ENCODE peak calls at places on chromosomes 7 and 10, in six cellular contexts. K is CD8-positive, alpha-beta memory T cell; J is HCT116; R is tibial artery; A is fibroblast of lung; P is PC-9. M is an unnamed sample.

GRCh38 chr10:13503745-13504463 is 24.9 kb downstream of the BEND7 start:
- DNase-seq in K (no peak), J (no peak), R (no peak), A (peak; percentile 40), P (peak; percentile 40), M (no peak)

GRCh38 chr10:44725404-44725803 is 185.7 kb upstream of the TMEM72 start:
- DNase-seq in K (no peak), J (no peak), R (no peak), A (peak; percentile 34), P (no peak), M (no peak)

GRCh38 chr10:119515511-119516045 is 26.9 kb downstream of the RGS10 start:
- DNase-seq in K (no peak), J (no peak), R (no peak), A (no peak), P (no peak), M (no peak)

GRCh38 chr7:102983602-102984001 is 70.8 kb downstream of the LRRC17 start:
- DNase-seq in K (no peak), J (no peak), R (no peak), A (no peak), P (no peak), M (no peak)

GRCh38 chr10:33211123-33211878 is 123.2 kb downstream of the NRP1 start:
- DNase-seq in K (no peak), J (no peak), R (peak; percentile 83), A (peak; percentile 94), P (no peak), M (peak; percentile 59)

GRCh38 chr10:78876449-78876848 is 192.3 kb upstream of the ZMIZ1 start:
- DNase-seq in K (no peak), J (no peak), R (no peak), A (no peak), P (no peak), M (no peak)

GRCh38 chr10:15609291-15609690 is 110.4 kb downstream of the ITGA8 start:
- DNase-seq in K (no peak), J (no peak), R (no peak), A (no peak), P (no peak), M (no peak)

GRCh38 chr7:131226116-131226562 is 101.5 kb upstream of the MKLN1 start:
- DNase-seq in K (no peak), J (no peak), R (no peak), A (peak; percentile 65), P (no peak), M (no peak)

GRCh38 chr10:51139176-51139575 is 64.9 kb downstream of the PRKG1 start:
- DNase-seq in K (no peak), J (no peak), R (no peak), A (no peak), P (no peak), M (no peak)

GRCh38 chr7:155510975-155511595 is 35.3 kb downstream of the CNPY1 start:
- DNase-seq in K (no peak), J (no peak), R (no peak), A (no peak), P (no peak), M (no peak)

GRCh38 chr10:87641065-87641464 is 18.6 kb upstream of the PAPSS2 start:
- DNase-seq in K (no peak), J (no peak), R (no peak), A (no peak), P (no peak), M (no peak)

GRCh38 chr10:61836233-61836887 is 65.1 kb upstream of the ARID5B start:
- DNase-seq in K (no peak), J (no peak), R (no peak), A (no peak), P (peak; percentile 75), M (no peak)

GRCh38 chr10:95475003-95475383 is 86.2 kb downstream of the SORBS1 start:
- DNase-seq in K (no peak), J (no peak), R (no peak), A (no peak), P (no peak), M (peak; percentile 31)

GRCh38 chr10:95477175-95477520 is 84.0 kb downstream of the SORBS1 start:
- DNase-seq in K (no peak), J (no peak), R (no peak), A (no peak), P (no peak), M (no peak)

GRCh38 chr10:95474228-95475002 is 86.8 kb downstream of the SORBS1 start:
- DNase-seq in K (no peak), J (no peak), R (no peak), A (peak; percentile 77), P (no peak), M (no peak)

GRCh38 chr10:95476482-95477174 is 84.5 kb downstream of the SORBS1 start:
- DNase-seq in K (no peak), J (no peak), R (no peak), A (no peak), P (no peak), M (no peak)

GRCh38 chr10:95475827-95476481 is 85.2 kb downstream of the SORBS1 start:
- DNase-seq in K (no peak), J (no peak), R (no peak), A (no peak), P (no peak), M (no peak)
- H3K4me1 ChIP-seq in K (no peaks in the 10 kb centered on the region), J (peaks cover 2% of the 10 kb centered on the region), R (peaks cover 8% of the 10 kb centered on the region), A (no peaks in the 10 kb centered on the region), P (no peaks in the 10 kb centered on the region), M (peaks cover 98% of the 10 kb centered on the region)

DNA sequence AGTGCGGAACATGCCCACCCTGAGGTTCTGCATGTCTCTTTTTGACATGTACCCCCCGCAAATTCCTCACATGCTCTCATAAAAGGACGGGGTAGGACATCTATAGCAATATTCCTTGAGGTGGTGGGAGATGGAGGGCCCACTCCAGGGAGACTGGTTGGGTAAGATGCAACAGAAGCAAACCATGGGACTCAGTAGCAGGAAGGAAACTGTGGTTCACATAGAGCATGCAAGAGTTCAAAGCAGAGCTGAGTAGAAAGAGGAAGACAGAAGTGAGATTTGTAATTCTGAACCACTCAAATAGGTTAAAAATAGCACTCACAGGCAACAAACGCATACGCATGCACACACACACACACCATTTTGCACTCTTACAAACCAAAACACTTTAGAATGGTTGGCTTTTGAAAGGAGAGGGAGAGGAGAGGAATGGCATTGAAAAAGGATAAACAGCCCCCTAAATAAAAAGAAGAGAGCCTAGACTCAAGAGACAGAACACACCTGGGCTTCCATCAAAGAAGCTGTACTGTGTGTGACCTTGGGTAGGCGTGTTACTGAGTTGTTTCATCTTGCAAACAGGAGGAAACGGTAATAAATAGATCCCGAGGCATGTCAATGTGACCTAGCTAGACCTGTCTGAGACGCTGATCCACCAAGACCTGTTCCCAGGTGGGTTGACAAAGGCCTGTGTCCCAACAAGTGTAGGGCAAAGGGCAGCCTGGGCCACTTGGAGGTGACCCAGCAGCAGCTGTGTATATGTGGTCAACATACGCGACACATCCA is 77.6 kb upstream of the LRRC4 start:
- DNase-seq in K (no peak), J (no peak), R (peak; percentile 19), A (no peak), P (no peak), M (no peak)
- H3K4me3 ChIP-seq in K (peak overlapping the region; percentile 28), J (no peak overlapping the region), R (no peak overlapping the region), A (no peak overlapping the region), P (no peak overlapping the region), M (no peak overlapping the region)

DNA sequence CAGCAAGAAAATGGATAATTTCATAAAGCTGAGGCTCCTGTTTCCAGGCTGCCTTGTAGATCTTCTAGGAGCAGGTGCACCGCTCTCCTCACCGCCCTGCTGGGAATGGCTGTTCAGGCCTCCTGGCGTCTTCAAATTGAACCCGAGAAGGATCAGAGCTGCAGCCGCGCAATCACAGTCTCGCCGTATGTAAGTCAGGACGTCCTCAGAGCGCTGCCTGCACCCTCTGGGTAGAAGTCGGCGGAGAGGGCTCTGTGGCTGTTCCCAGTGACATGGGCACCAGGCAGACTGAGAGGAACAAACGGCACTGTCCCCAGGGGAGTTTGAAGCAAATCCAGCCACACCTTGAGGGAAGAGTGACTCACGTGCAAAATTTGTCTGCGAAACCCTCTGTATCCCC is 476.9 kb downstream of the TCERG1L start:
- DNase-seq in K (no peak), J (no peak), R (no peak), A (no peak), P (no peak), M (no peak)
- H3K27ac ChIP-seq in K (no peak overlapping the region), J (no peak overlapping the region), R (no peak overlapping the region), A (no peak overlapping the region), P (no peak overlapping the region), M (no peak overlapping the region)

GRCh38 chr10:69075431-69075830 is 12.5 kb upstream of the SRGN start:
- DNase-seq in K (no peak), J (no peak), R (no peak), A (no peak), P (no peak), M (no peak)
- H3K4me1 ChIP-seq in K (no peaks in the 10 kb centered on the region), J (no peaks in the 10 kb centered on the region), R (no peaks in the 10 kb centered on the region), A (no peaks in the 10 kb centered on the region), P (no peaks in the 10 kb centered on the region), M (no peaks in the 10 kb centered on the region)

GRCh38 chr7:138167869-138168296 is 91.6 kb downstream of the AKR1D1 start:
- DNase-seq in K (no peak), J (no peak), R (no peak), A (no peak), P (no peak), M (no peak)

GRCh38 chr7:138170959-138171703 is 94.9 kb downstream of the AKR1D1 start:
- DNase-seq in K (no peak), J (no peak), R (no peak), A (no peak), P (no peak), M (no peak)

GRCh38 chr7:138167222-138167621 is 91.0 kb downstream of the AKR1D1 start:
- DNase-seq in K (no peak), J (no peak), R (no peak), A (no peak), P (no peak), M (no peak)

GRCh38 chr7:138169441-138169851 is 93.2 kb downstream of the AKR1D1 start:
- DNase-seq in K (no peak), J (no peak), R (no peak), A (no peak), P (no peak), M (no peak)

GRCh38 chr7:138170298-138170697 is 94.0 kb downstream of the AKR1D1 start:
- DNase-seq in K (no peak), J (no peak), R (no peak), A (no peak), P (no peak), M (no peak)
- H3K4me3 ChIP-seq in K (no peak overlapping the region), J (no peak overlapping the region), R (no peak overlapping the region), A (no peak overlapping the region), P (no peak overlapping the region), M (no peak overlapping the region)

DNA sequence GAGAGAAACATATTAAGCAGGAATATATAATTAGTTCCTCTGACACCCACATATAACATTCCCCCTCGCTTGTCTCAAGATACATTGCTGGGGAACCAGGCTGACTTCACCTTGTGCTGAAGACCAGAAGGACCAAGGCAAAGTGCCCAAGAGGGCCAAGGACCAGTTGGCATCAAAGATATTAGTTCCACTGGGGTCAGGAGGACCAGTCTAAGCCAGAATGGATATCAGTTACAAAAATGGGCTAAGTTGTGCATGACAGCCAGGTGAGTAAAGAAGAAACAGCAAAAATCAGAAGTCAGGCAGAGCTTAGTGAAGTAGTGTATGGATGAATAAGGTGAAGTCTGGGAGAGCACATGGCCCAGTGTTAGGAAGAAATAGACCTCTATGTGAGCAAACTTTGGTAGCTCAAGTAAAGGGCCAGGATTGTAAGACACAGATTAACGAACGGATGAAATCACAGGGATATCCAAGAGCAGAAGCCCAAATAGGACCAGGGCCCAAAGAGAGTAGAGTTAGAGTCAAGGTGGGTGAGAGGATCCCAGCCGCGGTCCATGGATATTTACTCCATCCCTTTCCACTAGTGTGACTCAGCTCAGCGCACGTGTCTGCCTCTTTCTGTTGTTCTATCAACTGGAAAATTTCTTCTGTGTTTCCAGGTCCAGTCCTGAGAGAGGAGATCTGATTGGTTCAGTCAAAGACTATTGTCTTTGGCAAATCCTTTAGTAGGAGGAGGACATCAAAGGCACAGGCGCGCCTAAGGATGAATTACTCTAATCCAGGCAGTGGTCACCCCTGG is 5.0 kb downstream of the CALD1 start:
- DNase-seq in K (no peak), J (no peak), R (no peak), A (no peak), P (no peak), M (no peak)
- H3K27ac ChIP-seq in K (no peak overlapping the region), J (no peak overlapping the region), R (peak overlapping the region; percentile 89), A (no peak overlapping the region), P (no peak overlapping the region), M (peak overlapping the region; percentile 89)

M was measured in left ventricle myocardium inferior.